ENCODE peak calls at places on chromosome 18, in five cellular contexts. One of them, this sample, is unnamed.

GRCh38 chr18:30280861-30281470 is 761.6 kb downstream of the DSC3 start:
- DNase-seq in adrenal gland: peak
- DNase-seq in psoas muscle: no peak
- DNase-seq in body of pancreas: peak
- DNase-seq in left ventricle myocardium inferior: no peak
- DNase-seq in this sample: no peak

GRCh38 chr18:35442701-35443100 is 55.1 kb downstream of the INO80C start:
- DNase-seq in adrenal gland: no peak
- DNase-seq in body of pancreas: no peak
- DNase-seq in psoas muscle: no peak
- DNase-seq in left ventricle myocardium inferior: no peak
- DNase-seq in this sample: no peak

GRCh38 chr18:61883547-61883946 is 9.3 kb downstream of the RNF152 start:
- DNase-seq in psoas muscle: no peak
- DNase-seq in left ventricle myocardium inferior: no peak
- DNase-seq in body of pancreas: no peak
- DNase-seq in adrenal gland: no peak
- DNase-seq in this sample: no peak

GRCh38 chr18:64094210-64094609 is 54.7 kb downstream of the LINC00305 start:
- DNase-seq in body of pancreas: no peak
- DNase-seq in psoas muscle: no peak
- DNase-seq in adrenal gland: no peak
- DNase-seq in left ventricle myocardium inferior: no peak
- DNase-seq in this sample: no peak

GRCh38 chr18:47163241-47163640 is 12.9 kb downstream of the IER3IP1 start:
- DNase-seq in psoas muscle: no peak
- DNase-seq in body of pancreas: no peak
- DNase-seq in adrenal gland: no peak
- DNase-seq in left ventricle myocardium inferior: no peak
- DNase-seq in this sample: no peak

GRCh38 chr18:45667056-45667455 is 51.8 kb downstream of the SLC14A2 start:
- DNase-seq in body of pancreas: no peak
- DNase-seq in left ventricle myocardium inferior: no peak
- DNase-seq in adrenal gland: no peak
- DNase-seq in psoas muscle: no peak
- DNase-seq in this sample: no peak

GRCh38 chr18:63986885-63987284 is 17.0 kb downstream of the SERPINB8 start:
- DNase-seq in body of pancreas: no peak
- DNase-seq in adrenal gland: no peak
- DNase-seq in left ventricle myocardium inferior: no peak
- DNase-seq in psoas muscle: no peak
- DNase-seq in this sample: no peak

GRCh38 chr18:32879497-32879896 is 106.7 kb upstream of the KLHL14 start:
- DNase-seq in adrenal gland: no peak
- DNase-seq in psoas muscle: no peak
- DNase-seq in left ventricle myocardium inferior: no peak
- DNase-seq in body of pancreas: no peak
- DNase-seq in this sample: no peak

GRCh38 chr18:48194787-48195186 is 214.4 kb downstream of the ZBTB7C start:
- DNase-seq in adrenal gland: no peak
- DNase-seq in left ventricle myocardium inferior: no peak
- DNase-seq in psoas muscle: no peak
- DNase-seq in body of pancreas: no peak
- DNase-seq in this sample: no peak

GRCh38 chr18:72128649-72129048 is 415.5 kb downstream of the CBLN2 start:
- DNase-seq in adrenal gland: no peak
- DNase-seq in left ventricle myocardium inferior: no peak
- DNase-seq in body of pancreas: no peak
- DNase-seq in psoas muscle: no peak
- DNase-seq in this sample: no peak

GRCh38 chr18:77346446-77346845 is 96.8 kb downstream of the GALR1 start:
- DNase-seq in psoas muscle: no peak
- DNase-seq in adrenal gland: no peak
- DNase-seq in body of pancreas: no peak
- DNase-seq in left ventricle myocardium inferior: no peak
- DNase-seq in this sample: no peak

GRCh38 chr18:34548120-34548972 is 161.8 kb upstream of the DTNA start:
- DNase-seq in psoas muscle: no peak
- DNase-seq in body of pancreas: no peak
- DNase-seq in left ventricle myocardium inferior: no peak
- DNase-seq in adrenal gland: no peak
- DNase-seq in this sample: no peak

GRCh38 chr18:10318686-10318960 is 135.8 kb upstream of the APCDD1 start:
- DNase-seq in left ventricle myocardium inferior: no peak
- DNase-seq in psoas muscle: no peak
- DNase-seq in adrenal gland: no peak
- DNase-seq in body of pancreas: no peak
- DNase-seq in this sample: no peak

GRCh38 chr18:77853859-77854258 is 604.2 kb downstream of the GALR1 start:
- DNase-seq in adrenal gland: no peak
- DNase-seq in psoas muscle: no peak
- DNase-seq in left ventricle myocardium inferior: no peak
- DNase-seq in body of pancreas: no peak
- DNase-seq in this sample: no peak

GRCh38 chr18:61710082-61710620 is 182.7 kb downstream of the RNF152 start:
- DNase-seq in body of pancreas: no peak
- DNase-seq in adrenal gland: no peak
- DNase-seq in left ventricle myocardium inferior: no peak
- DNase-seq in psoas muscle: no peak
- DNase-seq in this sample: no peak

GRCh38 chr18:21110667-21111350 is 804 bp downstream of the ROCK1 start:
- DNase-seq in adrenal gland: peak
- DNase-seq in psoas muscle: peak
- DNase-seq in body of pancreas: peak
- DNase-seq in left ventricle myocardium inferior: peak
- DNase-seq in this sample: peak

GRCh38 chr18:51339866-51340265 is 142.4 kb upstream of the MEX3C start:
- DNase-seq in psoas muscle: no peak
- DNase-seq in body of pancreas: no peak
- DNase-seq in adrenal gland: no peak
- DNase-seq in left ventricle myocardium inferior: no peak
- DNase-seq in this sample: no peak

GRCh38 chr18:40868110-40868858 is 1086.8 kb upstream of the PIK3C3 start:
- DNase-seq in left ventricle myocardium inferior: no peak
- DNase-seq in body of pancreas: no peak
- DNase-seq in psoas muscle: no peak
- DNase-seq in adrenal gland: no peak
- DNase-seq in this sample: no peak

DNA sequence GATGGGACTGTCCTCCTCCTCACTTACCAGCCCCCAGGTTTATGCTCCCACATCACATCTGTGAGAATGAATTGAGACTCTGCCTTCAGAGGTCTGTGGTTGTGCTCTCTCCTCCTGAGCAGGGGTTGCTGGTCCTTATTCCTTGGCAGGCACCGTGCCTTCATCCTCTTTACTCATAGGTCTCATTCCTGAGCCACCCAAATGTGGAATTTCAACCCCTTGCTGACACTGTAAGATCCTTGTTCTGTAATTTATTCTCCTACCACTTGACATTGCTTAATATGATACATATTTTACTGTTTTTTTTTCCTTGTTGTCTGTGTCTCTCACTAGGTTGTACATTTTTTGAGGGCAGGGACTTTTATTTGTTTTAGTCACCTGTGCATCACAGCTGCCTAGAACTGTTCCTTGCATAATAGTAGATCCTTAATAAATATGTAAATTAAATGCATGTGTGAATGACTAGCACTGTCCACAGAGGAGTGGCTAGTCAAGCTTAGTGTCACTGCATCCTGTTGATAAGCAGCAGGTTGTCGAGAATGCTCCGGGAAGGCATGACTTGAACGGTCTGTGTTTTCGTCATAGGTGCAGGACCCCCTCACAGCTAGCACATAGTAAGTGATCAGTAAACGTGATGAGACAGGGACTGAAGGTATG is 180.6 kb downstream of the ZNF407 start:
- DNase-seq in psoas muscle: no peak
- DNase-seq in left ventricle myocardium inferior: no peak
- DNase-seq in body of pancreas: no peak
- DNase-seq in adrenal gland: no peak
- DNase-seq in this sample: no peak
- H3K27ac ChIP-seq in psoas muscle: no peak
- H3K27ac ChIP-seq in left ventricle myocardium inferior: no peak
- H3K27ac ChIP-seq in body of pancreas: no peak
- H3K27ac ChIP-seq in adrenal gland: no peak
- H3K27ac ChIP-seq in this sample: no peak

GRCh38 chr18:79964330-79965118 is at the start of gene HSBP1L1:
- DNase-seq in body of pancreas: peak
- DNase-seq in left ventricle myocardium inferior: peak
- DNase-seq in psoas muscle: peak
- DNase-seq in adrenal gland: peak
- DNase-seq in this sample: no peak
- H3K27ac ChIP-seq in body of pancreas: peak
- H3K27ac ChIP-seq in left ventricle myocardium inferior: peak
- H3K27ac ChIP-seq in psoas muscle: peak
- H3K27ac ChIP-seq in adrenal gland: peak
- H3K27ac ChIP-seq in this sample: peak

GRCh38 chr18:58391932-58392331 is 237.0 kb downstream of the ALPK2 start:
- DNase-seq in psoas muscle: no peak
- DNase-seq in left ventricle myocardium inferior: no peak
- DNase-seq in adrenal gland: no peak
- DNase-seq in body of pancreas: no peak
- DNase-seq in this sample: no peak
- H3K27ac ChIP-seq in psoas muscle: peak
- H3K27ac ChIP-seq in left ventricle myocardium inferior: peak
- H3K27ac ChIP-seq in adrenal gland: no peak
- H3K27ac ChIP-seq in body of pancreas: peak
- H3K27ac ChIP-seq in this sample: peak

DNA sequence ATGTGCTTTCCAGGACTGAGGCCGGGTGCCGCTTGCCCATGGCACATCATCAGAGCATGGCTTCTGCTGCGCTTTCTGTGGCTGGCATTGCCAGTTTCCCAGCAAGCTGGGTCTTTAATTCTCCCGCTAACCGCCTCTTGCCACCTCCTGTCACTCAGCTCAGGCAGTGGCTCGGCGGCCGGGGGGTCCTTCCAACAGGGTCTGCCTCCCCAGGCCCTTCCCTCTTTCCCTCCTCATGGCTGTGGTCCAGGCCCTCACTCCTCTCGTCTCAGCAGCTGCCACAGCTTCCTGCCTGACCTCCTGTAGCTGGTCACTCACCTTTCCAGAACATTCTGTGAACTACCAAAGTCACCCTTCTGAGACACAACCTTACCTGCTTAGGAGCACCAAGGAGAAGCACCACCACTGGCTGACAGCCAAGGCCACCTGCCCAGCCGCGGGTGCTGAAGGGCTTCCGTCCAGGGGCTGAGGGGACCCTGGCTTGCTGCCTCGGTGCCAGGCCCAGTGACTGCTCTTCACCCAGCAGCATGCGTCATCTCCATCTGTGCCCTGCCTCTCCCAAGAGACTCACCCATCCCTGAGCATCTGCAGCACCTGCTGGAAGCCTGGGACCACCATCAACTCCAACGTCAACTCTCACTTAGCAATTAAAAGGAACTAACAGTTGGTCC is 22.6 kb downstream of the CHMP1B start:
- DNase-seq in psoas muscle: no peak
- DNase-seq in adrenal gland: no peak
- DNase-seq in left ventricle myocardium inferior: no peak
- DNase-seq in body of pancreas: no peak
- DNase-seq in this sample: no peak
- H3K27ac ChIP-seq in psoas muscle: no peak
- H3K27ac ChIP-seq in adrenal gland: no peak
- H3K27ac ChIP-seq in left ventricle myocardium inferior: no peak
- H3K27ac ChIP-seq in body of pancreas: no peak
- H3K27ac ChIP-seq in this sample: no peak

DNA sequence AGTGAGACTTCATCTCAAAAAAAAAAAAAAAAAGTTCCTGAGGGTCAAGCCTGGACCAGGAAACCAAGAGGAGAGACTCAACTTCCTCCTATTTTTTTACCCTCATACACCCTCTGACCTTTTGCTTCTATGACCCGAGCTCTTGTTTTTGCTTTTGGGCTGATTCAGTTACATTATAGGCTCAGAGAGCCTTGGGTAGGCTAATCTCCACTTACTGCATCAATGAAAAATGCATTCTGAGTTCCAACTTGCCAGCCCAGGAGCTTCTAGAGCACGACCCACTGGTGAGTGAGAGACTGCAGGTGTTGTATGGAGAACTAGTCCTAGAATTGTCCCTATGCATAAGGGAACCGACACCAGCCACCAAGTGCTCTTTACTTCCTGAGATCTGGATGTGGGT is 91.1 kb downstream of the CABLES1 start:
- DNase-seq in psoas muscle: no peak
- DNase-seq in left ventricle myocardium inferior: no peak
- DNase-seq in body of pancreas: no peak
- DNase-seq in adrenal gland: no peak
- DNase-seq in this sample: no peak
- H3K27ac ChIP-seq in psoas muscle: peak
- H3K27ac ChIP-seq in left ventricle myocardium inferior: peak
- H3K27ac ChIP-seq in body of pancreas: no peak
- H3K27ac ChIP-seq in adrenal gland: no peak
- H3K27ac ChIP-seq in this sample: peak

DNA sequence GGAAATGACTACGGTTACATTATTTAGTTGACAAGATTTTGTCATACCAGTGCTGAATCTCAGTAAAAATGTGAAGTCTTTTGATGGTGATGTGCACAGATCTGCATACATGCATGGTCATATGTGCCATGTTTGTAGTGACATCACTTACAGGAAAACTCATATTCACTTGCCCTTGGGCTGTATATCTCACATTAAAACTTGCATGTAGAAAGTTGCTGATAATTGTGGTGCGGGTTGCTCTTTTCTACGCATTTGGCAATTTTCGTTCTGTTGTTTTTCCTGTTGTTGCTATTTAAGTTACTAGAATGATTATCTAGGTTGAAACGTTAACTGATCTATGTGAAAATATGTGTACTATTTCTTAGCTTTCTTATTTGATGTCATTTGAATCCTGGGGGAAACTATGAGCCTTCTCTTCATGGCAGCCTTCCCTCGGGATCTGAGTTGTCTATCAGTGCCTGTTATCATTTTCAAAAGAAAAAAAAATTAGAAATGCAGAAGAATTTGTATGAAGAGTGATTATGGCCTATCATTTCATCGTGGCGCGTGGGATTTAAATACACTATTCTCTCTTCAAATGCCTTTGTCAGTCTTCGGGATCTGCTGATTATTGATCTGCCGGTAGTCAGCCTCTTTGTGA is 296.6 kb downstream of the TMX3 start:
- DNase-seq in body of pancreas: no peak
- DNase-seq in adrenal gland: no peak
- DNase-seq in psoas muscle: no peak
- DNase-seq in left ventricle myocardium inferior: no peak
- DNase-seq in this sample: no peak
- H3K27ac ChIP-seq in body of pancreas: no peak
- H3K27ac ChIP-seq in adrenal gland: no peak
- H3K27ac ChIP-seq in psoas muscle: no peak
- H3K27ac ChIP-seq in left ventricle myocardium inferior: no peak
- H3K27ac ChIP-seq in this sample: no peak